ENCODE peak calls at places on chromosome 22, in nine cellular contexts. H, Q, X, P, B, V, Y, L and W are unnamed samples.

GRCh38 chr22:26404851-26405357 is 24.2 kb upstream of the ASPHD2 start:
- DNase-seq in H (no peak), Q (no peak), X (no peak), P (no peak), B (no peak), V (no peak), Y (no peak), L (no peak), W (no peak)

GRCh38 chr22:36548606-36549005 is 19.6 kb upstream of the EIF3D start:
- DNase-seq in H (no peak), Q (no peak), X (no peak), P (no peak), B (no peak), V (peak; percentile 67), Y (no peak), L (no peak), W (no peak)

GRCh38 chr22:20957691-20958440 is 9.2 kb upstream of the AIFM3 start:
- DNase-seq in H (peak; percentile 52), Q (no peak), X (no peak), P (peak; percentile 41), B (no peak), V (peak; percentile 79), Y (no peak), L (no peak), W (no peak)

GRCh38 chr22:39237276-39238123 is 7.3 kb downstream of the PDGFB start:
- DNase-seq in H (no peak), Q (no peak), X (no peak), P (no peak), B (no peak), V (peak; percentile 37), Y (no peak), L (no peak), W (no peak)

GRCh38 chr22:44023404-44024287 is 456 bp upstream of the PARVB start:
- DNase-seq in H (peak; percentile 65), Q (peak; percentile 50), X (peak; percentile 10), P (peak; percentile 27), B (no peak), V (peak; percentile 85), Y (peak; percentile 64), L (no peak), W (no peak)

GRCh38 chr22:47625531-47626427 is 863.3 kb downstream of the TBC1D22A start:
- DNase-seq in H (no peak), Q (no peak), X (no peak), P (no peak), B (no peak), V (peak; percentile 37), Y (no peak), L (no peak), W (no peak)

GRCh38 chr22:30309981-30310672 is 16.6 kb downstream of the TBC1D10A start:
- DNase-seq in H (no peak), Q (no peak), X (peak; percentile 56), P (peak; percentile 66), B (peak; percentile 58), V (no peak), Y (no peak), L (no peak), W (no peak)

GRCh38 chr22:30044369-30044768 is 35.9 kb upstream of the HORMAD2 start:
- DNase-seq in H (no peak), Q (no peak), X (no peak), P (peak; percentile 67), B (no peak), V (no peak), Y (no peak), L (no peak), W (no peak)

GRCh38 chr22:22103078-22103593 is 120.5 kb upstream of the TOP3B start:
- DNase-seq in H (no peak), Q (no peak), X (no peak), P (no peak), B (no peak), V (no peak), Y (no peak), L (no peak), W (no peak)

GRCh38 chr22:20857838-20858614 is 585 bp downstream of the PI4KA start:
- DNase-seq in H (peak; percentile 93), Q (peak; percentile 91), X (no peak), P (peak; percentile 82), B (no peak), V (peak; percentile 96), Y (peak; percentile 83), L (peak; percentile 92), W (peak; percentile 81)

GRCh38 chr22:48332438-48333322 is 1495.0 kb downstream of the BRD1 start:
- DNase-seq in H (no peak), Q (no peak), X (no peak), P (no peak), B (no peak), V (no peak), Y (no peak), L (no peak), W (no peak)

GRCh38 chr22:21922370-21923162 is 30.1 kb downstream of the PPM1F start:
- DNase-seq in H (no peak), Q (no peak), X (no peak), P (no peak), B (no peak), V (peak; percentile 46), Y (no peak), L (no peak), W (no peak)

GRCh38 chr22:44351685-44352377 is 39.1 kb upstream of the SHISAL1 start:
- DNase-seq in H (peak; percentile 42), Q (peak; percentile 79), X (no peak), P (no peak), B (no peak), V (peak; percentile 50), Y (no peak), L (no peak), W (no peak)

GRCh38 chr22:45268958-45269844 is 15.5 kb upstream of the UPK3A start:
- DNase-seq in H (peak; percentile 91), Q (peak; percentile 93), X (peak; percentile 94), P (peak; percentile 86), B (peak; percentile 93), V (peak; percentile 94), Y (peak; percentile 89), L (peak; percentile 89), W (peak; percentile 84)

GRCh38 chr22:22787805-22788459 is 99.7 kb upstream of the IGLL5 start:
- DNase-seq in H (no peak), Q (no peak), X (peak; percentile 68), P (peak; percentile 47), B (peak; percentile 64), V (peak; percentile 65), Y (peak; percentile 67), L (peak; percentile 51), W (peak; percentile 35)

GRCh38 chr22:21947040-21948014 is 5.3 kb downstream of the PPM1F start:
- DNase-seq in H (peak; percentile 66), Q (no peak), X (no peak), P (no peak), B (no peak), V (peak; percentile 61), Y (no peak), L (peak; percentile 29), W (no peak)

GRCh38 chr22:49508561-49508960 is 319.1 kb downstream of the BRD1 start:
- DNase-seq in H (no peak), Q (no peak), X (no peak), P (no peak), B (no peak), V (no peak), Y (peak; percentile 8), L (no peak), W (no peak)
- H3K4me3 ChIP-seq in H (no peak overlapping the region), Q (no peak overlapping the region), X (no peak overlapping the region), P (no peak overlapping the region), B (no peak overlapping the region), V (no peak overlapping the region), Y (no peak overlapping the region), L (no peak overlapping the region), W (no peak overlapping the region)

GRCh38 chr22:35482974-35483373 is 57.7 kb upstream of the RASD2 start:
- DNase-seq in H (no peak), Q (no peak), X (no peak), P (no peak), B (no peak), V (no peak), Y (no peak), L (no peak), W (no peak)
- H3K27me3 ChIP-seq in H (no peaks in the 10 kb centered on the region), Q (no peaks in the 10 kb centered on the region), X (no peaks in the 10 kb centered on the region), P (no peaks in the 10 kb centered on the region), B (no peaks in the 10 kb centered on the region), V (no peaks in the 10 kb centered on the region), Y (no peaks in the 10 kb centered on the region), L (peaks cover 2% of the 10 kb centered on the region), W (no peaks in the 10 kb centered on the region)

DNA sequence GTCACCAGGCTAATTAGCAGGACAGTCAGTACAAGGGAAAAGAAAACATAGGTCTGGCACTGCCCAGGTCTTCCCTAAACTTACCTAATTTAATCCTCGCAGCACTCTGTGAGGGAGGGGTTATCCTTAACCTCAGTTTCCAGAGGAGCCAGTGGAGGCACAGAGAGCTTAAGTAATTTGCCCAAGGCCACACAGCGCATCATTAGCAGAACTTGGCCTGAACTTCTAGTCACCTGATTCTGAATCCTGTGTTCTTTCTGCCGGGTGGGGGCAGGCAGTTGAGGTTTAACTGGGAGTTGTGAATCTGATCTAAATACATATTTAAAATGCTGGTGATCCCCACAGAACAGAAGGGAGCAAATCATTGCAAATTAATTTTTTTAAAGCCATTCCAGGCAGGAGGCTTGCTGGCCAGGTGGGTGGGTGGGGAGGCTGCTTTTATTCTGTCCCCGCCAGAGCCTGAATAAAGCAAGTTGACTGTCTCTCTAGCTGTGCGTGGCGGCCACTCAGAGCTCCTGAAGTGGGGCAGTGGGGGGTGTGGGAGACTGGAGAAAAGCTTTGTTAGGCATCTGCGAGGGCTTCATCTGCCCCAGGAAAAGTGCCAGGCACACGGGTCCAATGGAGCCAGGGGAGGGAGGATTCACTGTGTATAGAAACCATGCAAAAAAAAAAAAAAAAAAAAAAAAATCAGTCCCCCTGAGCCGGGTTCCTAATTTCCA is 66.1 kb downstream of the NFAM1 start:
- DNase-seq in H (no peak), Q (no peak), X (no peak), P (no peak), B (no peak), V (no peak), Y (no peak), L (no peak), W (no peak)
- H3K4me3 ChIP-seq in H (no peak overlapping the region), Q (no peak overlapping the region), X (no peak overlapping the region), P (no peak overlapping the region), B (no peak overlapping the region), V (no peak overlapping the region), Y (no peak overlapping the region), L (no peak overlapping the region), W (no peak overlapping the region)

GRCh38 chr22:24683671-24684070 is 80.7 kb downstream of the GGT1 start:
- DNase-seq in H (no peak), Q (no peak), X (no peak), P (no peak), B (no peak), V (no peak), Y (no peak), L (no peak), W (no peak)

GRCh38 chr22:24688294-24688693 is 85.3 kb downstream of the GGT1 start:
- DNase-seq in H (no peak), Q (no peak), X (no peak), P (no peak), B (no peak), V (no peak), Y (no peak), L (no peak), W (no peak)

GRCh38 chr22:24681236-24681635 is 78.2 kb downstream of the GGT1 start:
- DNase-seq in H (no peak), Q (no peak), X (no peak), P (no peak), B (no peak), V (no peak), Y (no peak), L (no peak), W (no peak)

GRCh38 chr22:24686280-24686679 is 83.3 kb downstream of the GGT1 start:
- DNase-seq in H (no peak), Q (no peak), X (no peak), P (no peak), B (no peak), V (no peak), Y (no peak), L (no peak), W (no peak)

GRCh38 chr22:24685804-24686203 is 82.8 kb downstream of the GGT1 start:
- DNase-seq in H (no peak), Q (no peak), X (no peak), P (no peak), B (no peak), V (peak; percentile 84), Y (no peak), L (peak; percentile 14), W (no peak)
- H3K27me3 ChIP-seq in H (peaks cover 4% of the 10 kb centered on the region), Q (no peaks in the 10 kb centered on the region), X (peaks cover 9% of the 10 kb centered on the region), P (peaks cover 14% of the 10 kb centered on the region), B (no peaks in the 10 kb centered on the region), V (no peaks in the 10 kb centered on the region), Y (no peaks in the 10 kb centered on the region), L (peaks cover 2% of the 10 kb centered on the region), W (peaks cover 4% of the 10 kb centered on the region)